ENCODE peak calls at places on chromosomes 16 and 17, in seven cellular contexts. C is cardiac fibroblast; T is AG10803; W is CD8-positive, alpha-beta T cell; N is stomach; L is fibroblast of mammary gland; Z is BJ. G is an unnamed sample.

GRCh38 chr17:15261818-15262290 is 3.3 kb downstream of the PMP22 start:
- DNase-seq in T (peak), L (no peak), N (no peak), Z (no peak), W (no peak), C (peak), G (peak)

GRCh38 chr17:38600906-38601305 is 4.8 kb downstream of the SRCIN1 start:
- DNase-seq in Z (no peak), N (no peak), W (no peak), L (no peak), T (no peak), C (no peak), G (no peak)

GRCh38 chr17:47785538-47786123 is 36.0 kb downstream of the OSBPL7 start:
- DNase-seq in W (no peak), L (peak), Z (no peak), C (peak), T (no peak), N (no peak), G (peak)

GRCh38 chr17:43456661-43457361 is 27.0 kb upstream of the DHX8 start:
- DNase-seq in N (no peak), L (peak), C (peak), T (peak), W (no peak), Z (no peak), G (no peak)

GRCh38 chr16:72783716-72784320 is 264.1 kb downstream of the ZFHX3 start:
- DNase-seq in C (peak), W (no peak), Z (no peak), T (peak), N (no peak), L (peak), G (peak)

GRCh38 chr16:86070511-86070910 is 171.5 kb downstream of the IRF8 start:
- DNase-seq in Z (no peak), N (no peak), T (no peak), W (no peak), C (no peak), L (no peak), G (no peak)

GRCh38 chr17:72439893-72440502 is 319.2 kb downstream of the SOX9 start:
- DNase-seq in W (no peak), Z (no peak), T (no peak), L (no peak), N (no peak), C (no peak), G (no peak)

GRCh38 chr17:1695365-1695764 is 10.7 kb upstream of the PRPF8 start:
- DNase-seq in C (no peak), W (no peak), T (no peak), Z (no peak), L (no peak), N (no peak), G (no peak)

GRCh38 chr16:48540222-48540900 is 69.6 kb downstream of the N4BP1 start:
- DNase-seq in Z (no peak), W (peak), C (no peak), T (no peak), N (no peak), L (no peak), G (no peak)

GRCh38 chr17:50793007-50793406 is 25.7 kb upstream of the ANKRD40CL start:
- DNase-seq in L (no peak), W (no peak), N (no peak), Z (no peak), C (no peak), T (no peak), G (no peak)

GRCh38 chr17:31517524-31517923 is 126.0 kb downstream of the RAB11FIP4 start:
- DNase-seq in L (no peak), C (no peak), T (no peak), N (no peak), W (no peak), Z (no peak), G (no peak)
- TF ChIP-seq CTCF in L (peak), C (no peak), T (peak), N (no peak), W (peak), Z (peak), G (peak)

GRCh38 chr16:75111514-75112280 is 4.9 kb downstream of the LDHD start:
- DNase-seq in W (no peak), Z (no peak), L (no peak), T (no peak), N (no peak), C (no peak), G (no peak)
- TF ChIP-seq CTCF in W (no peak), Z (no peak), L (no peak), T (no peak), N (no peak), C (no peak), G (no peak)

DNA sequence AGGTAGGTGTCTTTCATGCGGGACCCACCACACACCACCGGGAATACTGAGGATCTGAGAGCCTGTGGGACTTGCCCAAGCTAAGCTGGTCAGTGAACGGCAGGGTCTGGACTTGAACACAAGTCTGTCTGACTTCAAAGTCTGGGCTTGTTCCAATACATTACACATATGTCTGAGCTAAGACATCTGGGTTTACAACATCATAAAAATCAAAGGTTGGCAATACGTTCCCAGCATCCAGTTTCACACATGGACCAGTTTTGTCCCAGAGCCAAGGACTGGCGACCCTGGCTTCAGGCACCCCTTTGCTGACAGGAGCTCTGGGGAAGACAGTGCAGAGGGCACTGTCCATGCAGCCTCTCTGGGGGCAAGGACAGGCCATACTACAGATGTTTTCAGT is 27.9 kb upstream of the AXIN2 start:
- DNase-seq in L (peak), N (no peak), T (peak), W (no peak), C (no peak), Z (no peak), G (peak)
- TF ChIP-seq CTCF in L (no peak), N (no peak), T (no peak), W (no peak), C (no peak), Z (no peak), G (no peak)

DNA sequence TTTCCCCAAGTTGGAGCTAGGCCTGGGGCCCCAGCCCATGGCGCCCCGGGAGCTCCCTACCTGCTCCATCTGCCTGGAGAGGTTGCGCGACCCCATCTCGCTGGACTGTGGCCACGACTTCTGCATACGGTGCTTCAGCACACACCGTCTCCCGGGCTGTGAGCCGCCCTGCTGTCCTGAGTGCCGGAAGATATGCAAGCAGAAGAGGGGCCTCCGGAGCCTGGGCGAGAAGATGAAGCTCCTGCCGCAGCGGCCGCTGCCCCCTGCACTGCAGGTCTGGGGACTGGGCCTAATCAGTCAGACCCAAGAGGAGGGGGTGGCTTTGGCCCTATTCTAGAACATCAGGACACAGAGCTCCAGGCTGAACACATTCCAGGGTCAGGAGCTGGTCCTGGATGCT is 1.5 kb downstream of the RNF112 start:
- DNase-seq in W (no peak), N (no peak), T (no peak), Z (no peak), C (no peak), L (no peak), G (no peak)
- TF ChIP-seq CTCF in W (no peak), N (no peak), T (no peak), Z (no peak), C (no peak), L (no peak), G (no peak)

GRCh38 chr17:82376042-82376730 is 4.6 kb downstream of the UTS2R start:
- DNase-seq in N (no peak), W (no peak), L (no peak), C (no peak), Z (no peak), T (no peak), G (no peak)

GRCh38 chr17:82375359-82376041 is 3.9 kb downstream of the UTS2R start:
- DNase-seq in T (no peak), N (no peak), L (no peak), Z (no peak), C (no peak), W (no peak), G (no peak)

GRCh38 chr17:82377924-82378740 is 6.6 kb downstream of the UTS2R start:
- DNase-seq in W (no peak), N (no peak), T (no peak), C (no peak), Z (no peak), L (no peak), G (no peak)

GRCh38 chr17:82380860-82381702 is 9.5 kb downstream of the UTS2R start:
- DNase-seq in T (peak), N (no peak), C (no peak), Z (no peak), L (peak), W (no peak), G (peak)

GRCh38 chr17:82378741-82379021 is 7.1 kb downstream of the UTS2R start:
- DNase-seq in L (no peak), Z (no peak), C (no peak), W (no peak), N (no peak), T (no peak), G (no peak)
- TF ChIP-seq CTCF in L (no peak), Z (no peak), C (no peak), W (no peak), N (no peak), T (no peak), G (no peak)

DNA sequence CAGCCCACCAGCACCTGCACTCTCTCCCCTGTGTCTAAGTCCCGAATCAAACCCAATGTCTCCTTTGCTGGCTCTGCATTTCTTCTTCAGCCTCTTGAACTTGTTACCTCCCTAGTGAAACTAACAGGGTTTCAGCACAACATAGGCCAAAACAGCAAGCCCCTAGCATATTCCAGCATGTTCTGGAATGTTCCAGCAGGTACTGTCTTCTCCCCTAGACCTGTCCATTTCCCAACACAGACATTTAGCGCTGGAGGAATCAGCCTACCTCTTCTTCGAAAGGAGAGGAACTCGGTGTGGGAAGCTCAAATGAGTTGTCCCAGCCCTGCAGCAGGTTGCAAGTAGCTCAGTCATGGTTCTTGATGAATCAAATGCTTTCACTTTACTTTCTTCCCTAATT is 47.1 kb downstream of the LITAF start:
- DNase-seq in W (no peak), Z (no peak), C (no peak), T (no peak), L (no peak), N (no peak), G (no peak)
- TF ChIP-seq CTCF in W (no peak), Z (no peak), C (no peak), T (no peak), L (no peak), N (no peak), G (no peak)

DNA sequence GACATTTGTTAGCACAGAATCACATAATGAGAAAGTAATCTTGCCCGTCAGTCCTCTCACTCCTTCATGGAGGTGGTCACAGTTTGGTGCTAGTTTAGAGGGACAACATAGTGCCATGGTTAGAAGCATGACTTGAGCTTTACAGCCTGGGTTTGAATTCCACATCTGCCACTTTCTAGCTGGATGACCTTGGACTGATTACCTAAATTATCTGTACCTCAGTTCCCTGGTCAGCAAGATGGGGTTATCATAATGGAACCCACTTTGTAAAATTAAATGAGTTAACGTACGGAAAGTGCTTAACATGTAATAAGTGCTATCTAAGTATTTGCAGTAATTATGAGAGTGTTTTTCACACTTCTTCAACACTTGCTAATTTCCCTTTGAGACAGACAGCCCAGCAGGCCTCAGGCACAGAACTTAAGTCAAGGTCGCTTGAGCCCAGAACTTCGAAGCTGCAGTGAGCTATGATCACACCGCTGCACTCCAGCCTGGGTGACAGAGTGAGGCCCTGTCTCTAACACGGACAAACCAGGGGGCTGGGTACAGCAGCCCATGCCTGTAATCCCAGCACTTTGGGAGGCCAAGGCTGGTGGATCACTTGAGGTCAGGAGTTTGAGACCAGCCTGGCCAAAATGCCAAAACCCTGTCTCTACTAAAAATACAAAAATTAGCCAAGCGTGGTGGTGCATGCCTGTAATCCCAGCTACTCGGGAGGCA is 7.1 kb downstream of the VWA3A start:
- DNase-seq in W (no peak), N (no peak), T (no peak), L (no peak), Z (no peak), C (no peak), G (no peak)
- TF ChIP-seq CTCF in W (no peak), N (no peak), T (no peak), L (no peak), Z (no peak), C (no peak), G (no peak)

DNA sequence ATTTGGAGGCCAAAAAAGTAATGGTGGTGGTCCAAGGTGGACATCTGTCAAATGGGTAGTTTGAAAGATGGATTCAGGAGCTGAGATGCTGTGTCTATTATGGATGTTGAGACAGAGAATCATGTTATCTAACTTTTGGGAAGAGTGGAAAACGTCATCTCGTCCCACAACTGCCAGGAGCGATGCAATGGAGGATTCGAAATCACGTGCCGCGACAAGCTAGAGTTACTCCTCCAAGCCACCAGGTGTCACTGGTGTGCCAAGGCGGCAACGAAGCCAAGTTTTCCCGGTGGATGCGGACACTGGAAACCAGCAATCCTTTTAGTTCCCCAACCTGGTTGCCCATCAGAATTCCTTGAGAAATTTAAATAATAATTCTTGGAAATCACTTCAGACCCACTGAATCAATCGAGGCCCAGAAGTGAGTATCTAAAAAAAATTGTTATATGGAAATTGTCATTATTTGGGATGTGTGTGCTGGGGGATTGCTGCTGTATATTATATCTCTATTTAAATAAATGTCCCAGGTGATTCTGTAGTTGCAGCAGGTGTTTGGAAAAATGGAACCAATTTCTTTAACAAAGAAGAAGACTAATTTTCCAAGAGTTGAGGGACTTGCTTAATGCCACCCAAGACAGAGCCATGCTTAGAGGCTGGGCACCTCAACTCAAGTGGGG is 206.1 kb downstream of the HAPSTR1 start:
- DNase-seq in W (no peak), N (peak), C (peak), T (no peak), L (peak), Z (no peak), G (peak)
- TF ChIP-seq CTCF in W (no peak), N (peak), C (peak), T (peak), L (peak), Z (peak), G (peak)

GRCh38 chr17:5120036-5120435 is 4.2 kb downstream of the USP6 start:
- DNase-seq in W (no peak), L (no peak), Z (no peak), C (no peak), T (no peak), N (no peak), G (no peak)

GRCh38 chr17:5123343-5124124 is 7.7 kb downstream of the USP6 start:
- DNase-seq in Z (no peak), C (no peak), T (no peak), N (peak), L (no peak), W (peak), G (no peak)

GRCh38 chr17:5121186-5121841 is 5.5 kb downstream of the USP6 start:
- DNase-seq in W (no peak), Z (no peak), N (peak), L (no peak), C (no peak), T (no peak), G (no peak)

GRCh38 chr17:5126719-5127488 is 11.1 kb downstream of the USP6 start:
- DNase-seq in L (no peak), C (no peak), N (no peak), W (no peak), Z (no peak), T (no peak), G (no peak)

GRCh38 chr17:5122586-5123342 is 6.9 kb downstream of the USP6 start:
- DNase-seq in C (no peak), L (no peak), Z (no peak), T (no peak), N (peak), W (peak), G (no peak)
- TF ChIP-seq CTCF in C (no peak), L (no peak), Z (no peak), T (no peak), N (no peak), W (no peak), G (no peak)

GRCh38 chr17:45668316-45668715 is 115.8 kb upstream of the CRHR1 start:
- DNase-seq in Z (no peak), L (no peak), W (no peak), C (no peak), T (no peak), N (no peak), G (no peak)

GRCh38 chr17:45666641-45667040 is 117.5 kb upstream of the CRHR1 start:
- DNase-seq in L (no peak), C (no peak), Z (no peak), T (no peak), W (no peak), N (no peak), G (no peak)

GRCh38 chr17:45667591-45668171 is 116.4 kb upstream of the CRHR1 start:
- DNase-seq in W (no peak), N (no peak), Z (no peak), T (no peak), L (no peak), C (no peak), G (no peak)

GRCh38 chr17:45663772-45664171 is 120.3 kb upstream of the CRHR1 start:
- DNase-seq in W (no peak), Z (no peak), C (no peak), N (no peak), T (no peak), L (no peak), G (no peak)

DNA sequence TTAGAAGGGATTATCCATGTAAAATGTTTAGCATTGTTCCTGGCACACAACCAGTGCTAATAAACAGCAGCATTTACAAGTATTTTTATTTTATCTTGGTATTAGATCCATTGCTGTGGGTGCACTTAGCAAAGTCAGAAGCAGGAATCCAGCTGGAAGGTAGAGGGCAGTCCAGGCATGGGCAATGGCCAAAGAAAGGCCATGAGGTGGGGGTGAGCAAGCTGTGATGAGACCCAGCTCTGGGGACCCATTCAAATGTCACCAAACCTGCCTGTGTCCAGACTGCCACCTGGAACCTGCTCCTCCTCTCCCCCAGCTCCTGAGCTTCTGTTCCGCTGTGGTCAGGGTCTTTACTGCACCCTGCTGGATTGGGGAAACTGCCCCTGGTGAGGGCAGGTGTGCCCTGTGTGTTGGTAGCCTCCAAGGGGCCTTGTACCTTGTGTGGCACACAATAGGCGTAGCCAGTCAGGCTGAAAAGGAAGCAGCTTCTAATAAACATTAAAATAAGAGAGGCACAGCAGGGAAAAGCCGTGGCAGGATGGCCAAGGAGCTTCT is 118.0 kb upstream of the CRHR1 start:
- DNase-seq in W (no peak), C (no peak), Z (no peak), T (no peak), N (no peak), L (no peak), G (no peak)
- TF ChIP-seq CTCF in W (no peak), C (no peak), Z (no peak), T (no peak), N (no peak), L (no peak), G (no peak)